ENCODE peak calls at places on chromosomes 12 and 14, in six cellular contexts. B, G, K, Q, H and R are unnamed samples.

GRCh38 chr14:27049611-27050172 is 451.9 kb upstream of the NOVA1 start:
- DNase-seq in B (no peak), G (no peak), K (no peak), Q (no peak), H (no peak), R (no peak)

GRCh38 chr14:77516111-77516510 is 17.5 kb upstream of the ISM2 start:
- DNase-seq in B (no peak), G (no peak), K (no peak), Q (no peak), H (no peak), R (no peak)

GRCh38 chr12:64968989-64969819 is 144.8 kb downstream of the TBC1D30 start:
- DNase-seq in B (peak; percentile 5), G (no peak), K (no peak), Q (no peak), H (no peak), R (peak; percentile 16)

GRCh38 chr12:91778938-91779400 is 366.7 kb downstream of the BTG1 start:
- DNase-seq in B (peak; percentile 29), G (peak; percentile 78), K (peak; percentile 93), Q (no peak), H (peak; percentile 55), R (peak; percentile 98)

GRCh38 chr12:93662961-93663728 is 14.0 kb upstream of the CRADD start:
- DNase-seq in B (peak; percentile 94), G (no peak), K (no peak), Q (no peak), H (no peak), R (no peak)

GRCh38 chr12:80912906-80913769 is 24.6 kb downstream of the LIN7A start:
- DNase-seq in B (no peak), G (no peak), K (no peak), Q (no peak), H (no peak), R (no peak)

GRCh38 chr12:24742378-24742777 is 206.5 kb downstream of the BCAT1 start:
- DNase-seq in B (no peak), G (no peak), K (peak; percentile 45), Q (no peak), H (peak; percentile 15), R (no peak)

GRCh38 chr12:131142891-131143637 is 189.4 kb downstream of the ADGRD1 start:
- DNase-seq in B (no peak), G (no peak), K (no peak), Q (peak; percentile 66), H (no peak), R (no peak)

GRCh38 chr14:35390577-35391387 is 13.8 kb downstream of the NFKBIA start:
- DNase-seq in B (no peak), G (no peak), K (no peak), Q (no peak), H (peak; percentile 67), R (no peak)

GRCh38 chr12:67442347-67442841 is 173.2 kb downstream of the CAND1 start:
- DNase-seq in B (no peak), G (no peak), K (no peak), Q (peak; percentile 49), H (no peak), R (no peak)

GRCh38 chr12:119681953-119682352 is 14.0 kb downstream of the PRKAB1 start:
- DNase-seq in B (no peak), G (no peak), K (peak; percentile 51), Q (no peak), H (no peak), R (no peak)
- TF ChIP-seq SIN3A in B (no peak), G (no peak), K (no peak), Q (no peak), H (no peak), R (no peak)

DNA sequence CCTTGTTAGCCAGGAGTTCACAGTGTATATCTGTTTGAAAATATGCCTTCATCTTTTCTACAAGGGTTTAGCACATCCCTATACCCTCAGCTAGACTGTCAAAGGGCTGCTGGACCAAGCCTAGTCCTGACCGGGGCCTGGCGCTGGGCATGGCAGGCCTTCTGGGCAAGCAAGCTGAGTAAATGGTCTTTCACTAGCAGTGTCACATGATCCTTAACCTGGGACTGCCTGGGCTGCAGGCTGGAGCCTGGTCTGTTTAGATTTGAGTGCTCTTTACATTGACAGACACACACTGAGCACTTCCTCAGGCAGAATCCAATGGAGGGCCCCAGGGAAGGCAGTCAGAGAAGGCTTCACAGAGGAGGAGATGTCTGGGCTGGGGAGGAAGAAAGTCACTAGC is 6.9 kb upstream of the AVIL start:
- DNase-seq in B (no peak), G (no peak), K (no peak), Q (no peak), H (no peak), R (no peak)
- H3K36me3 ChIP-seq in B (peaks cover 75% of the 10 kb centered on the region), G (peaks cover 29% of the 10 kb centered on the region), K (peaks cover 44% of the 10 kb centered on the region), Q (peaks cover 63% of the 10 kb centered on the region), H (peaks cover 87% of the 10 kb centered on the region), R (peaks cover 37% of the 10 kb centered on the region)

GRCh38 chr12:52805000-52805399 is 8.9 kb downstream of the KRT4 start:
- DNase-seq in B (no peak), G (no peak), K (no peak), Q (no peak), H (no peak), R (no peak)
- TF ChIP-seq SIN3A in B (no peak), G (no peak), K (no peak), Q (no peak), H (no peak), R (no peak)

DNA sequence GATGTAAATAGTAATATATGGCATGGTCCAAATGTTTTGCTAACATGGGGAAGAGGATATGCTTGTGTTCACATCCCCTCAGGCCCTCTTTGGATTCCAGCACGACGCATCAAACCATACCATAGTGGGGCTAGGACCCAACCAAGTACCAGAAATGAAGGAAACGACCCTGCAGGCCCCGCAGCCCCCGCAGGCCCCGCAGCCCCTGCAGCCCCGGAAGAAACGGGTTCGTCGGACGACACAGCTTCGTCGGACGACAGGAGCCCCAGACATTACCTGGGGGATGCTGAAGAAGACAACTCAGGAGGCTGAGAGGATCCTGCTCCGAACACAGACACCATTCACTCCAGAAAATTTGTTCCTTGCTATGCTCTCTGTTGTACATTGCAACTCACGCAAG is 119.9 kb downstream of the PPHLN1 start:
- DNase-seq in B (no peak), G (no peak), K (no peak), Q (no peak), H (no peak), R (no peak)
- H3K36me3 ChIP-seq in B (peaks cover 32% of the 10 kb centered on the region), G (no peaks in the 10 kb centered on the region), K (peaks cover 17% of the 10 kb centered on the region), Q (peaks cover 41% of the 10 kb centered on the region), H (peaks cover 33% of the 10 kb centered on the region), R (no peaks in the 10 kb centered on the region)

GRCh38 chr14:96852823-96853422 is 55.7 kb downstream of the VRK1 start:
- DNase-seq in B (peak; percentile 18), G (peak; percentile 7), K (peak; percentile 4), Q (peak; percentile 16), H (peak; percentile 13), R (peak; percentile 26)
- TF ChIP-seq SIN3A in B (no peak), G (no peak), K (no peak), Q (no peak), H (no peak), R (no peak)

GRCh38 chr14:31113794-31114193 is 87.6 kb upstream of the STRN3 start:
- DNase-seq in B (no peak), G (no peak), K (no peak), Q (no peak), H (no peak), R (no peak)

GRCh38 chr14:31109257-31109656 is 83.1 kb upstream of the STRN3 start:
- DNase-seq in B (no peak), G (no peak), K (no peak), Q (no peak), H (no peak), R (no peak)

GRCh38 chr14:31106768-31107167 is 80.6 kb upstream of the STRN3 start:
- DNase-seq in B (no peak), G (no peak), K (no peak), Q (no peak), H (no peak), R (no peak)

DNA sequence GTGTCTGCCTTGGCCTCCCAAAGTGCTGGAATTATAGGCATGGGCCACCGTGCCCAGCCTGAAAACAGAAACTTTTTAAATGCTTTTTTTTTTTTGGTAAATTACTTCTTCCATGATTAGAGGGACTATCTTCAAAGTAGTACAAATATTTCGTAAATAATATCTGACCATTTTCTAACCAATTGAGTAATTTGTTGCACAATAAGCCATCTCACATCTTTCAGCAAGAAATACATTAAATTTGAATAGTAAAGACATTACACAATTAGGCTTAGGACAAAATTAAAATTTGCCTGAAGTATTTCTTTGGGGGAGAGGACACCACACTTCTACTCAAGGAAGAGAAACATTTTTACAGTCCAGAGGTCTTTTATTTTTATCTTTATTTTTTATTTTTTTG is 84.7 kb upstream of the STRN3 start:
- DNase-seq in B (no peak), G (no peak), K (no peak), Q (no peak), H (no peak), R (no peak)
- H3K36me3 ChIP-seq in B (peaks cover 95% of the 10 kb centered on the region), G (peaks cover 43% of the 10 kb centered on the region), K (peaks cover 30% of the 10 kb centered on the region), Q (peaks cover 84% of the 10 kb centered on the region), H (peaks cover 91% of the 10 kb centered on the region), R (peaks cover 66% of the 10 kb centered on the region)

GRCh38 chr14:56153271-56153670 is 35.1 kb downstream of the PELI2 start:
- DNase-seq in B (no peak), G (no peak), K (no peak), Q (no peak), H (no peak), R (no peak)
- TF ChIP-seq SIN3A in B (no peak), G (no peak), K (no peak), Q (no peak), H (no peak), R (no peak)

DNA sequence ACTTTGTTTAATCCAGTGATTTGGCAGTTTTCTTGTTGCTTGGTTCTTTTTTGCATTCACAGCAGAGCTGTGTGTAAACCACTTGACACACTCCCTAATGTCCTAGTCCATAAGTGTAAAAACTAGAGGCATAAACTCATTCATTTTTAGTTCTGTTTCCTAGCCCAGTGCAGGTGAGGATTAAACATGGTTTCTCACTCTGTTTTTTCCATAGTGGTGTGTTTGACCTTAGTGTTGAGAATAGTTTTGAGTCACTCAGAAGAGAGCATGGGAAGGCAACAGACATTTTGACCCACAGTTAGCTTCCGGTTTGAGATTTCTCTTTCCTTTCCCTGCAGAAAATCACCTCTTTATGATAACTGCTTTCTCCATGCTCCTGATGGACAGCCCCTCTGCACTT is 24.2 kb upstream of the GALNT16 start:
- DNase-seq in B (no peak), G (no peak), K (no peak), Q (no peak), H (no peak), R (no peak)
- H3K36me3 ChIP-seq in B (peaks cover 46% of the 10 kb centered on the region), G (no peaks in the 10 kb centered on the region), K (peaks cover 8% of the 10 kb centered on the region), Q (peaks cover 32% of the 10 kb centered on the region), H (peaks cover 5% of the 10 kb centered on the region), R (no peaks in the 10 kb centered on the region)

GRCh38 chr14:104877066-104877805 is 12.2 kb downstream of the CEP170B start:
- DNase-seq in B (no peak), G (no peak), K (no peak), Q (no peak), H (no peak), R (no peak)
- TF ChIP-seq SIN3A in B (no peak), G (no peak), K (no peak), Q (no peak), H (no peak), R (no peak)